ENCODE peak calls at places on chromosomes 13 and 19, in six cellular contexts. Y is activated CD4-positive, alpha-beta T cell treated with anti-CD3 and anti-CD28 coated beads, Interleukin-2, amount 50 U/mL, for 4 hours; C is skeletal muscle cell; E is kidney epithelial cell; M is breast epithelium; D is naive thymus-derived CD4-positive, alpha-beta T cell. G is an unnamed sample.

GRCh38 chr19:43651758-43652545 is 12.3 kb upstream of the CADM4 start:
- DNase-seq in Y (peak), C (peak), E (no peak), M (peak), D (no peak), G (peak)

GRCh38 chr19:51726049-51726448 is 2.3 kb upstream of the HAS1 start:
- DNase-seq in Y (no peak), C (peak), E (no peak), M (peak), D (no peak), G (no peak)

GRCh38 chr19:46660601-46661019 is 372 bp downstream of the DACT3 start:
- DNase-seq in Y (no peak), C (no peak), E (no peak), M (peak), D (no peak), G (no peak)

GRCh38 chr19:14333101-14333871 is 48.0 kb upstream of the ADGRE5 start:
- DNase-seq in Y (no peak), C (no peak), E (no peak), M (no peak), D (no peak), G (peak)

GRCh38 chr19:38975214-38975860 is at the start of gene FBXO17:
- DNase-seq in Y (no peak), C (no peak), E (no peak), M (no peak), D (no peak), G (peak)

GRCh38 chr13:95463516-95463915 is 89.0 kb upstream of the CLDN10 start:
- DNase-seq in Y (no peak), C (no peak), E (no peak), M (no peak), D (no peak), G (no peak)

GRCh38 chr19:10260141-10260584 is 8.1 kb downstream of the MRPL4 start:
- DNase-seq in Y (peak), C (no peak), E (no peak), M (peak), D (no peak), G (no peak)

GRCh38 chr13:84445776-84446175 is 563.5 kb upstream of the SLITRK1 start:
- DNase-seq in Y (no peak), C (peak), E (no peak), M (no peak), D (no peak), G (peak)

G was measured in SJCRH30.